ENCODE peak calls at places on chromosomes 4 and X, in ten cellular contexts. U is cardiac fibroblast, M is prostate gland, I is upper lobe of right lung, Q is Peyer's patch, R is AG04450, K is NB4, X is mammary epithelial cell, E is heart right ventricle, D is fibroblast of mammary gland. P is an unnamed sample.

GRCh38 chr4:177718514-177718913 is 276.3 kb upstream of the AGA start:
- DNase-seq in U (no peak), M (no peak), I (no peak), Q (no peak), R (no peak), K (peak; percentile 8), X (peak; percentile 75), E (no peak), D (no peak), P (no peak)

GRCh38 chr4:74410272-74410671 is 34.7 kb upstream of the AREG start:
- DNase-seq in U (no peak), M (no peak), I (no peak), Q (no peak), R (no peak), K (no peak), X (peak; percentile 98), E (no peak), D (no peak), P (no peak)

GRCh38 chr4:41991916-41992767 is 1.8 kb downstream of the SLC30A9 start:
- DNase-seq in U (no peak), M (no peak), I (no peak), Q (no peak), R (no peak), K (peak; percentile 26), X (peak; percentile 11), E (no peak), D (peak; percentile 37), P (no peak)

GRCh38 chr4:168522371-168522770 is 25.5 kb downstream of the PALLD start:
- DNase-seq in U (no peak), M (no peak), I (no peak), Q (no peak), R (no peak), K (no peak), X (no peak), E (no peak), D (no peak), P (no peak)

GRCh38 chrX:88883205-88883604 is 136.2 kb downstream of the CPXCR1 start:
- DNase-seq in U (no peak), M (no peak), I (no peak), Q (no peak), R (no peak), K (no peak), X (peak; percentile 0), E (no peak), D (peak; percentile 8), P (no peak)

GRCh38 chr4:4912155-4912554 is 52.7 kb downstream of the MSX1 start:
- DNase-seq in U (no peak), M (no peak), I (no peak), Q (no peak), R (no peak), K (no peak), X (no peak), E (no peak), D (peak; percentile 14), P (no peak)

GRCh38 chrX:109281478-109282275 is 200.2 kb downstream of the GUCY2F start:
- DNase-seq in U (peak; percentile 77), M (peak; percentile 10), I (no peak), Q (peak; percentile 49), R (no peak), K (no peak), X (peak; percentile 5), E (peak; percentile 23), D (no peak), P (peak; percentile 1)

GRCh38 chr4:41287852-41288251 is 31.1 kb downstream of the UCHL1 start:
- DNase-seq in U (no peak), M (no peak), I (no peak), Q (no peak), R (no peak), K (no peak), X (no peak), E (no peak), D (no peak), P (no peak)

DNA sequence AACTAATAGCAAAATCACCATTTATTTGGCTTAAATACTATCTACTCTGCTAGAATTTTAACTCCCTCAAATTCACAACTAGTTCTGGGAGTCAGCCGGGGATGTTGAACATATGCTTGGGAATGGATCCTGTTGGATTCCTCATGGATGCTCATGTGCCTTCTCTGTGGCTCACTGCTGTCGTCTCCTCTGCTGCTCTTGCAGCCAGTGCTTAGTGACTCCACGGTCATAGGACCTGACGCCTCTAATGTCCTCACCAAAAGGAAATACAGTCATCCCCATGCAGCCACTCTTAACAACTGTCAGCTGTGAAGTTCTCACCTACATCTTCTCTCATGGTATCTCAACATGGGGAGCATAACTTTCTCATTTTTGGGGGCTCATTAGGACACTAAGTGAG is 59.4 kb downstream of the HMGB2 start:
- DNase-seq in U (no peak), M (no peak), I (no peak), Q (no peak), R (no peak), K (no peak), X (no peak), E (no peak), D (no peak), P (no peak)
- TF ChIP-seq CTCF in U (no peak), M (no peak), I (no peak), Q (no peak), R (no peak), K (no peak), X (no peak), E (no peak), D (no peak), P (no peak)

GRCh38 chr4:3039706-3040366 is 34.5 kb downstream of the HTT-AS start:
- DNase-seq in U (no peak), M (no peak), I (no peak), Q (no peak), R (no peak), K (no peak), X (no peak), E (no peak), D (no peak), P (no peak)

GRCh38 chr4:3037957-3038451 is 36.3 kb downstream of the HTT-AS start:
- DNase-seq in U (peak; percentile 24), M (no peak), I (no peak), Q (no peak), R (no peak), K (no peak), X (no peak), E (peak; percentile 65), D (no peak), P (no peak)

GRCh38 chr4:3041192-3042142 is 32.9 kb downstream of the HTT-AS start:
- DNase-seq in U (peak; percentile 16), M (peak; percentile 10), I (peak; percentile 86), Q (peak; percentile 84), R (no peak), K (peak; percentile 91), X (peak; percentile 65), E (peak; percentile 37), D (peak; percentile 36), P (no peak)

GRCh38 chr4:3042226-3042625 is 32.1 kb downstream of the HTT-AS start:
- DNase-seq in U (no peak), M (no peak), I (no peak), Q (no peak), R (no peak), K (no peak), X (no peak), E (no peak), D (no peak), P (no peak)

DNA sequence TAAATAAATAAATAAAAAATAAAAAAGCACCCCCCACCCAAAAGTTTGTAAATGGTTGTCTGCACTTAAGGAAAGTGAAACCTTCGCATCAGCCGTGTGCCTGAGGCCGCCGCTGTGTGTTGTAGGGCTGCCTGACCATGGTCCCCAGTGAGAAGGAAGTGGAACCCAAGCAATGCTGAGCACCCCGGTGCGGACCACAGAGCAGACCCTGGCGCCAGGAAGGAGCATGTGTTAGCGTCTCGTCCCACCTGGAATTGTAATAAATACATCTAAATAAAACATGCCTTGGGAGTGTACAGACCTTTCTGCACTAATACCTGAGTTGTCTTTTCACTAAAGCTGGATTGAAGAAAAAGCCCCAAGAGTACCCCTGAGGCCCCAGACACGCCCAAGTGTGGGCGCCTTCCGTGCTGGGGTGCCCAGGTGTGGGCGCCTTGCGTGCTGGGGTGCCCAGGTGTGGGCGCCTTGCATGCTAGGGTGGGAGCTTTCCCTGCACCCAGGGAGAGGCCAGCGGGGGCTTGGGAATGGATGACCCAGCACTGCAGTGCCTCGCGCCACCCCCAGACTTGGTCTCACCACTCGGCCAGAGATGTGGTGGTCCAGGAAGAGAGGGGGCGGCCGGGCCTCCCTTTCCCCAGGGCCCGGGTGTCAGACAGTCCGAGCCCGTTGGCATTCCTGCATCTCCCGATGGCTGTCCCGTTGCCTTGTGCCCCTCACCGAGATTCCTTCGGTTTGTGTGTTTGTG is 33.7 kb downstream of the HTT-AS start:
- DNase-seq in U (no peak), M (no peak), I (no peak), Q (peak; percentile 67), R (no peak), K (no peak), X (no peak), E (no peak), D (no peak), P (no peak)
- H3K4me3 ChIP-seq in U (no peak overlapping the region), M (no peak overlapping the region), I (peak overlapping the region; percentile 60), Q (peak overlapping the region; percentile 59), R (no peak overlapping the region), K (no peak overlapping the region), X (no peak overlapping the region), E (peak overlapping the region; percentile 51), D (peak overlapping the region; percentile 37), P (no peak overlapping the region)

GRCh38 chrX:47158131-47158530 is 13.1 kb downstream of the RBM10 start:
- DNase-seq in U (no peak), M (no peak), I (no peak), Q (peak; percentile 38), R (no peak), K (peak; percentile 17), X (no peak), E (no peak), D (no peak), P (peak; percentile 48)
- TF ChIP-seq CTCF in U (no peak), M (no peak), I (no peak), Q (no peak), R (no peak), K (no peak), X (no peak), E (no peak), D (no peak), P (no peak)

DNA sequence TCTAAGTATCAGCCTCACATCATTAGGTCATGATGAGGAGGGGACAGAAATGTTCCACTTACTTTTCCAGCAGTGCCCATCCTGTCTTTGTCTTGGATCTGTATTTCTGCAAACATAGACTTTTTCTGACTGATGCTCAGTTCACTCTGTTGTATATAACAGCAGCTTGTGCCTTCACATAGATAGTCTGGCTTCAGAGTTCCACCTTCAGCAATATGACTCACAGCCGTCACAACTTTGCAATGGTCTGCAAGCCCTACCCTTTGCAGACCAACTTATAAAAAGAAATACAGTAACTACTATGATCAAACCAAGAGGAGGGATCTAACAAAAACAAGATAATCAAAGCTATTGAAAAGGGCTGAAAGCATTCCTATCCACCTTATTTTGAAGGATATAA is at the start of gene ADH7:
- DNase-seq in U (no peak), M (no peak), I (no peak), Q (no peak), R (no peak), K (no peak), X (no peak), E (no peak), D (no peak), P (no peak)
- H3K4me3 ChIP-seq in U (no peak within 1 kb of the TSS), M (no peak within 1 kb of the TSS), I (no peak within 1 kb of the TSS), Q (no peak within 1 kb of the TSS), R (no peak within 1 kb of the TSS), K (no peak within 1 kb of the TSS), X (no peak within 1 kb of the TSS), E (no peak within 1 kb of the TSS), D (no peak within 1 kb of the TSS), P (no peak within 1 kb of the TSS)